ENCODE peak calls at places on chromosomes 2 and 18, in five cellular contexts. A, I, U, K and J are unnamed samples.

GRCh38 chr2:46329803-46330775 is 32.9 kb downstream of the EPAS1 start:
- DNase-seq in A (no peak), I (no peak), U (no peak), K (peak; percentile 62), J (no peak)

GRCh38 chr2:109322111-109322510 is 193.1 kb downstream of the SH3RF3 start:
- DNase-seq in A (peak; percentile 79), I (peak; percentile 88), U (peak; percentile 41), K (peak; percentile 90), J (peak; percentile 96)

GRCh38 chr2:218471070-218471469 is 52.1 kb downstream of the VIL1 start:
- DNase-seq in A (no peak), I (no peak), U (no peak), K (no peak), J (no peak)

GRCh38 chr2:127188797-127189196 is 31.3 kb downstream of the CYP27C1 start:
- DNase-seq in A (no peak), I (no peak), U (no peak), K (no peak), J (no peak)

GRCh38 chr2:61471905-61472805 is 1.3 kb upstream of the USP34 start:
- DNase-seq in A (no peak), I (no peak), U (no peak), K (no peak), J (no peak)

GRCh38 chr2:136242687-136243277 is 124.8 kb upstream of the CXCR4 start:
- DNase-seq in A (no peak), I (no peak), U (peak; percentile 62), K (no peak), J (no peak)

GRCh38 chr2:231257763-231258162 is 59.3 kb downstream of the ARMC9 start:
- DNase-seq in A (no peak), I (no peak), U (no peak), K (no peak), J (no peak)

GRCh38 chr2:239378021-239378917 is 22.6 kb downstream of the HDAC4 start:
- DNase-seq in A (no peak), I (no peak), U (no peak), K (no peak), J (no peak)

GRCh38 chr2:38207168-38207567 is 131.2 kb upstream of the CYP1B1 start:
- DNase-seq in A (no peak), I (no peak), U (no peak), K (no peak), J (no peak)

GRCh38 chr2:160906878-160907277 is 253.3 kb upstream of the TANK start:
- DNase-seq in A (no peak), I (no peak), U (no peak), K (no peak), J (no peak)

GRCh38 chr2:102033028-102033749 is 41.4 kb downstream of the IL1R2 start:
- DNase-seq in A (no peak), I (peak; percentile 38), U (peak; percentile 36), K (peak; percentile 59), J (peak; percentile 82)

GRCh38 chr18:24633121-24633520 is 172.7 kb downstream of the HRH4 start:
- DNase-seq in A (no peak), I (no peak), U (no peak), K (no peak), J (no peak)

GRCh38 chr2:74093840-74094239 is 53.9 kb downstream of the BOLA3 start:
- DNase-seq in A (no peak), I (no peak), U (no peak), K (no peak), J (no peak)

GRCh38 chr2:235390108-235390815 is 103.6 kb upstream of the AGAP1 start:
- DNase-seq in A (peak; percentile 42), I (no peak), U (peak; percentile 30), K (no peak), J (peak; percentile 23)

GRCh38 chr2:18046558-18046957 is 168.1 kb downstream of the KCNS3 start:
- DNase-seq in A (no peak), I (no peak), U (no peak), K (peak; percentile 15), J (no peak)

GRCh38 chr2:117785740-117786139 is 28.8 kb upstream of the DDX18 start:
- DNase-seq in A (peak; percentile 53), I (no peak), U (no peak), K (peak; percentile 14), J (no peak)

GRCh38 chr2:72132981-72133720 is 14.5 kb downstream of the CYP26B1 start:
- DNase-seq in A (no peak), I (no peak), U (no peak), K (peak; percentile 7), J (no peak)

GRCh38 chr18:61892683-61893303 is at the start of gene RNF152:
- DNase-seq in A (no peak), I (peak; percentile 36), U (no peak), K (peak; percentile 27), J (peak; percentile 32)

GRCh38 chr18:61891271-61891670 is 1.5 kb downstream of the RNF152 start:
- DNase-seq in A (no peak), I (no peak), U (no peak), K (no peak), J (no peak)

GRCh38 chr18:61890344-61890743 is 2.5 kb downstream of the RNF152 start:
- DNase-seq in A (no peak), I (no peak), U (no peak), K (no peak), J (no peak)

GRCh38 chr18:61893304-61893970 is 630 bp upstream of the RNF152 start:
- DNase-seq in A (peak; percentile 45), I (peak; percentile 59), U (no peak), K (peak; percentile 26), J (peak; percentile 71)

DNA sequence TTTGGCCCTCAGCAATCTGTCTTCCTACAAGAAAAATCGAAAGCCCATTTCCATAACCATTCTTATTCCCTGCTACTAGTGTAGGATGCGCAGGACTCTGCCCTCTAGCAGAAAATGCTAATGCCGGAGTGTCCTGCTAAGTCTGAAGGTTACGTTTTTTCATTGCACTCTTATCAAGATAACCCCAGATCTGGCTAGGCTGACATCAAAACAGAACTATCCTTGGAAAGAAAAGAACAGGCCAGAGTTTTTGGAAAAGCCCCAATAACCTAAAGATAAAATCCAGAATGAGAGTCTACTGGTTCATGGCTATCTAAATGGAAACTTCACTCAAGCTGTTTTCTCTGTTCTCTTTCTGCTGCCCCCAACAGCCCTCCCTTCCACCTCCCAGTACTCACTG is 933 bp downstream of the RNF152 start:
- DNase-seq in A (no peak), I (no peak), U (no peak), K (peak; percentile 49), J (no peak)
- H3K4me3 ChIP-seq in A (no peak overlapping the region), I (peak overlapping the region; percentile 88), U (peak overlapping the region; percentile 96), K (no peak overlapping the region), J (peak overlapping the region; percentile 90)

GRCh38 chr2:70887550-70888229 is 48.0 kb upstream of the ATP6V1B1 start:
- DNase-seq in A (no peak), I (no peak), U (no peak), K (peak; percentile 20), J (peak; percentile 77)

GRCh38 chr2:70888925-70889715 is 46.6 kb upstream of the ATP6V1B1 start:
- DNase-seq in A (no peak), I (no peak), U (no peak), K (no peak), J (no peak)

GRCh38 chr2:70888389-70888924 is 47.2 kb upstream of the ATP6V1B1 start:
- DNase-seq in A (no peak), I (no peak), U (no peak), K (no peak), J (no peak)

GRCh38 chr2:70886541-70886987 is 49.1 kb upstream of the ATP6V1B1 start:
- DNase-seq in A (no peak), I (no peak), U (no peak), K (no peak), J (no peak)

DNA sequence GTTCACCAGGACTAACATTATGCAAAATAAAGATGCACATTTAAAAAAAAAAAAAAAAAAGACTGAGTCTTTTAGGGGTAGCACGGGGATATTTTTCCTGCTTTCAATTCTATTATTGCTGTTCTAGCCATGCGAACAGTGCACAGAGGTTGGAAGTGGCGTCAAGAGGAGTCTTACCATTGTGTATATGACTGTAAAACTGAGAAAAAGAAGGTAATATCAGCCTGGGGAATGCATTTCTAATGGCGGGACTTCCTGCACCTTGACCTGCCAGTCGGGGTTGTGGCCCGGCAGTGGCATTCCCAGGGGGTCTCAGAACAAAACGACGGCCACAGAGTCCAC is 48.5 kb upstream of the ATP6V1B1 start:
- DNase-seq in A (no peak), I (no peak), U (no peak), K (no peak), J (no peak)
- H3K4me3 ChIP-seq in A (peak overlapping the region; percentile 39), I (peak overlapping the region; percentile 62), U (peak overlapping the region; percentile 56), K (no peak overlapping the region), J (peak overlapping the region; percentile 47)

GRCh38 chr2:14424478-14425390 is 207.8 kb upstream of the LRATD1 start:
- DNase-seq in A (no peak), I (no peak), U (no peak), K (no peak), J (no peak)
- H3K4me3 ChIP-seq in A (no peak overlapping the region), I (no peak overlapping the region), U (no peak overlapping the region), K (no peak overlapping the region), J (no peak overlapping the region)

GRCh38 chr2:58896600-58896999 is 655.5 kb upstream of the FANCL start:
- DNase-seq in A (no peak), I (no peak), U (no peak), K (no peak), J (no peak)

GRCh38 chr2:58893645-58894336 is 652.7 kb upstream of the FANCL start:
- DNase-seq in A (peak; percentile 63), I (no peak), U (no peak), K (no peak), J (no peak)

GRCh38 chr2:58899692-58900091 is 658.6 kb upstream of the FANCL start:
- DNase-seq in A (no peak), I (no peak), U (no peak), K (no peak), J (no peak)

GRCh38 chr2:58891828-58892366 is 650.8 kb upstream of the FANCL start:
- DNase-seq in A (no peak), I (no peak), U (no peak), K (no peak), J (no peak)

DNA sequence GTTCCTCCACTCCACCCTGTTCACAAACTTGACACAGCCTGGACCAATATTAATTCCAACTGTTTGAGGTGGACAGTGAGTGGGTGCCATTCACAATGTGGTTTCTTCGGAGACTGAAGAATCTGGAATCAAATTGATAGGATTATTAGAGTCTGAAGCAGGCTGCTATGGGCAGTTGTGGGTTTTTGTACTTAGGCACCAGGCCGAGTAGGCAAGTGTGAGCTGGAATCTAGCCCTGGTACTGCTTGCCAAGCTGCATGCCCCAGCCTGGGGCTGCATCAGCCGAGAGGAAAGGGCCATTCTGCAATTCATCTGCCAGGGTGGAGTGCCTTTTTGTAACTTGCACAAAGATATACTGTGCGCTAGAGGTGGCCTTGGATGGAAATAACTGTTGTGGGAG is 654.7 kb upstream of the FANCL start:
- DNase-seq in A (no peak), I (peak; percentile 38), U (no peak), K (no peak), J (no peak)
- H3K4me3 ChIP-seq in A (no peak overlapping the region), I (no peak overlapping the region), U (no peak overlapping the region), K (no peak overlapping the region), J (no peak overlapping the region)